ENCODE peak calls at places on chromosomes 1 and 21, in ten cellular contexts. X is D341Med; Q is MM.1S; D is SW480; H is GM04504; F is hippocampal formation; R is neuronal stem cell; G is astrocyte; W is head of caudate nucleus; Z is activated gamma-delta T cell treated with anti-CD3 and anti-CD28 coated beads, Interleukin-2, amount 50 U/mL, for 16 hours. P is an unnamed sample.

GRCh38 chr1:206568256-206568655 is 44.0 kb downstream of the EIF2D start:
- DNase-seq in D (no peak), H (no peak), Q (peak; percentile 58), Z (no peak), X (no peak), F (no peak), R (no peak), G (peak; percentile 71), W (no peak), P (no peak)

GRCh38 chr1:51976831-51977602 is 13.5 kb downstream of the RAB3B start:
- DNase-seq in H (no peak), Z (no peak), W (no peak), G (no peak), R (no peak), Q (no peak), F (no peak), D (no peak), X (no peak), P (no peak)

GRCh38 chr1:111222308-111223125 is 5.0 kb upstream of the CHI3L2 start:
- DNase-seq in Q (peak; percentile 23), H (no peak), F (peak; percentile 38), Z (peak; percentile 70), R (peak; percentile 71), X (peak; percentile 82), D (peak; percentile 67), W (peak; percentile 77), G (no peak), P (peak; percentile 58)

GRCh38 chr1:237016626-237017025 is 12.4 kb upstream of the MT1HL1 start:
- DNase-seq in Q (no peak), X (no peak), G (no peak), Z (no peak), F (no peak), D (no peak), R (no peak), H (no peak), W (no peak), P (no peak)

GRCh38 chr1:39427912-39428311 is 63.5 kb upstream of the BMP8A start:
- DNase-seq in Q (no peak), H (no peak), W (no peak), R (no peak), Z (no peak), X (no peak), D (no peak), G (no peak), F (no peak), P (no peak)

GRCh38 chr1:145747398-145748247 is 28.3 kb downstream of the CD160 start:
- DNase-seq in R (no peak), X (no peak), H (no peak), Q (peak; percentile 8), F (no peak), W (no peak), G (no peak), Z (no peak), D (no peak), P (no peak)

GRCh38 chr1:46364612-46365011 is 24.0 kb downstream of the NSUN4 start:
- DNase-seq in D (no peak), H (peak; percentile 71), W (no peak), Q (no peak), X (no peak), R (no peak), F (no peak), G (peak; percentile 12), Z (no peak), P (no peak)

GRCh38 chr1:207103892-207104373 is at the start of gene C4BPA:
- DNase-seq in H (no peak), G (no peak), Q (no peak), R (no peak), D (no peak), Z (no peak), F (no peak), X (no peak), W (no peak), P (no peak)

GRCh38 chr1:10634075-10634427 is 159.3 kb downstream of the PEX14 start:
- DNase-seq in H (no peak), Q (no peak), W (no peak), D (no peak), Z (no peak), G (no peak), F (no peak), X (no peak), R (no peak), P (no peak)

GRCh38 chr1:94202241-94202640 is 35.1 kb downstream of the ARHGAP29 start:
- DNase-seq in Z (no peak), Q (no peak), H (no peak), R (no peak), G (no peak), F (no peak), W (no peak), X (no peak), D (no peak), P (no peak)

GRCh38 chr1:232457607-232458006 is 172.3 kb downstream of the SIPA1L2 start:
- DNase-seq in H (no peak), D (no peak), G (no peak), R (no peak), Q (peak; percentile 95), W (no peak), X (no peak), F (no peak), Z (peak; percentile 9), P (no peak)

GRCh38 chr1:88982055-88982454 is 10.4 kb downstream of the KYAT3 start:
- DNase-seq in R (no peak), H (no peak), F (no peak), D (no peak), X (no peak), Z (no peak), Q (no peak), W (no peak), G (peak; percentile 12), P (no peak)

GRCh38 chr1:179365342-179366092 is at the start of gene AXDND1:
- DNase-seq in H (peak; percentile 70), G (peak; percentile 78), D (peak; percentile 80), R (peak; percentile 66), F (peak; percentile 75), W (peak; percentile 68), Z (peak; percentile 79), X (peak; percentile 95), Q (peak; percentile 93), P (peak; percentile 75)

GRCh38 chr1:103110701-103111100 is 2.4 kb upstream of the COL11A1 start:
- DNase-seq in G (peak; percentile 3), D (no peak), Q (no peak), X (peak; percentile 43), Z (no peak), R (peak; percentile 4), W (no peak), H (no peak), F (no peak), P (no peak)

GRCh38 chr1:15384301-15384901 is 25.3 kb upstream of the EFHD2 start:
- DNase-seq in D (peak; percentile 66), X (no peak), H (peak; percentile 15), F (peak; percentile 88), Q (peak; percentile 58), Z (no peak), R (peak; percentile 57), G (peak; percentile 40), W (peak; percentile 43), P (no peak)

GRCh38 chr1:101365186-101365585 is 128.4 kb downstream of the S1PR1 start:
- DNase-seq in Z (no peak), R (no peak), W (no peak), Q (no peak), F (no peak), G (peak; percentile 66), H (no peak), D (no peak), X (no peak), P (no peak)

GRCh38 chr21:17438642-17439041 is 74.2 kb upstream of the CXADR start:
- DNase-seq in D (no peak), X (peak; percentile 69), F (no peak), R (peak; percentile 78), Z (no peak), G (no peak), Q (no peak), H (no peak), W (no peak), P (no peak)

GRCh38 chr1:114189398-114189797 is 35.7 kb upstream of the SYT6 start:
- DNase-seq in Z (no peak), H (no peak), W (no peak), R (no peak), D (no peak), X (no peak), F (no peak), G (no peak), Q (no peak), P (no peak)

GRCh38 chr1:64080947-64081562 is 122.4 kb upstream of the UBE2U start:
- DNase-seq in X (no peak), Q (no peak), H (no peak), W (no peak), Z (no peak), R (no peak), F (no peak), D (no peak), G (no peak), P (no peak)

GRCh38 chr1:224535641-224536040 is 80.5 kb upstream of the CNIH3 start:
- DNase-seq in H (no peak), D (no peak), Z (no peak), X (no peak), W (no peak), F (no peak), G (no peak), Q (no peak), R (no peak), P (no peak)